ENCODE peak calls at places on chromosomes 4 and X, in seven cellular contexts. H is H7, C is non-pigmented ciliary epithelial cell, N is NCI-H1436, U is AG04450, J is ovary, I is kidney glomerular epithelial cell. W is an unnamed sample.

GRCh38 chr4:122733805-122734155 is 1.3 kb downstream of the BBS12 start:
- DNase-seq in H (no peak), C (no peak), N (no peak), U (no peak), J (no peak), I (peak; percentile 38), W (no peak)

GRCh38 chr4:113982181-113982580 is 2.7 kb upstream of the ARSJ start:
- DNase-seq in H (no peak), C (no peak), N (no peak), U (no peak), J (no peak), I (no peak), W (no peak)

GRCh38 chrX:122421434-122422121 is 762.5 kb upstream of the GRIA3 start:
- DNase-seq in H (no peak), C (no peak), N (no peak), U (no peak), J (no peak), I (no peak), W (no peak)

GRCh38 chr4:167966161-167966560 is 126.2 kb upstream of the ANXA10 start:
- DNase-seq in H (no peak), C (peak; percentile 26), N (no peak), U (no peak), J (no peak), I (no peak), W (no peak)

GRCh38 chr4:5814421-5814820 is 78.5 kb downstream of the CRMP1 start:
- DNase-seq in H (no peak), C (no peak), N (no peak), U (no peak), J (no peak), I (no peak), W (no peak)

GRCh38 chr4:2545321-2546013 is 9.0 kb downstream of the FAM193A start:
- DNase-seq in H (no peak), C (no peak), N (no peak), U (no peak), J (no peak), I (no peak), W (no peak)

GRCh38 chr4:73855406-73855805 is 2.3 kb downstream of the PF4V1 start:
- DNase-seq in H (no peak), C (no peak), N (no peak), U (no peak), J (no peak), I (peak; percentile 17), W (no peak)

GRCh38 chrX:44876076-44876475 is 3.1 kb downstream of the KDM6A start:
- DNase-seq in H (no peak), C (no peak), N (no peak), U (no peak), J (no peak), I (no peak), W (no peak)

GRCh38 chrX:74117962-74118361 is 186.0 kb upstream of the ZCCHC13 start:
- DNase-seq in H (no peak), C (no peak), N (no peak), U (no peak), J (no peak), I (no peak), W (no peak)

GRCh38 chrX:72041901-72042859 is 89.5 kb downstream of the RTL5 start:
- DNase-seq in H (no peak), C (no peak), N (no peak), U (no peak), J (no peak), I (no peak), W (no peak)

GRCh38 chr4:92012899-92013867 is 290.6 kb upstream of the GRID2 start:
- DNase-seq in H (no peak), C (no peak), N (no peak), U (no peak), J (no peak), I (no peak), W (peak; percentile 74)

GRCh38 chr4:19286924-19287323 is 964.8 kb upstream of the SLIT2 start:
- DNase-seq in H (no peak), C (no peak), N (no peak), U (no peak), J (no peak), I (no peak), W (no peak)

GRCh38 chr4:18021470-18021719 is 160 bp downstream of the LCORL start:
- DNase-seq in H (peak; percentile 64), C (no peak), N (no peak), U (no peak), J (no peak), I (no peak), W (no peak)

GRCh38 chrX:1763294-1763693 is 148.4 kb downstream of the ASMT start:
- DNase-seq in H (no peak), C (no peak), N (no peak), U (no peak), J (no peak), I (no peak), W (no peak)

GRCh38 chrX:63784902-63785692 is at the start of gene ARHGEF9:
- DNase-seq in H (peak; percentile 78), C (no peak), N (peak; percentile 13), U (no peak), J (peak; percentile 46), I (no peak), W (peak; percentile 28)

GRCh38 chr4:37455301-37456062 is 210.9 kb downstream of the NWD2 start:
- DNase-seq in H (no peak), C (no peak), N (no peak), U (no peak), J (no peak), I (no peak), W (no peak)

GRCh38 chr4:106588906-106589305 is 220.3 kb upstream of the GIMD1 start:
- DNase-seq in H (no peak), C (no peak), N (no peak), U (no peak), J (no peak), I (no peak), W (no peak)

GRCh38 chr4:180057891-180058643 is 2185.1 kb upstream of the TENM3 start:
- DNase-seq in H (peak; percentile 51), C (no peak), N (no peak), U (no peak), J (no peak), I (no peak), W (peak; percentile 40)

GRCh38 chr4:186557061-186557460 is 1.7 kb upstream of the MTNR1A start:
- DNase-seq in H (no peak), C (no peak), N (no peak), U (no peak), J (no peak), I (no peak), W (no peak)

GRCh38 chr4:6655924-6656323 is 15.4 kb downstream of the MRFAP1 start:
- DNase-seq in H (no peak), C (no peak), N (no peak), U (no peak), J (no peak), I (no peak), W (no peak)

GRCh38 chr4:175806741-175807140 is 5.3 kb downstream of the GPM6A start:
- DNase-seq in H (no peak), C (no peak), N (no peak), U (no peak), J (no peak), I (no peak), W (no peak)

GRCh38 chr4:55358668-55359067 is 12.6 kb downstream of the SRD5A3 start:
- DNase-seq in H (no peak), C (no peak), N (no peak), U (no peak), J (no peak), I (peak; percentile 55), W (no peak)

GRCh38 chr4:25814323-25814722 is 48.5 kb downstream of the SEL1L3 start:
- DNase-seq in H (no peak), C (no peak), N (no peak), U (no peak), J (no peak), I (no peak), W (peak; percentile 24)

GRCh38 chr4:140137654-140138053 is 16.3 kb downstream of the MAML3 start:
- DNase-seq in H (no peak), C (no peak), N (no peak), U (no peak), J (no peak), I (peak; percentile 74), W (no peak)

GRCh38 chr4:58723954-58724353 is 1613.8 kb upstream of the IGFBP7 start:
- DNase-seq in H (no peak), C (no peak), N (no peak), U (no peak), J (no peak), I (no peak), W (no peak)

W was measured in left colon.